ENCODE peak calls at places on chromosomes 13 and 19, in ten cellular contexts. E is GM03348; M is T-helper 17 cell; J is pancreas; Q is omental fat pad; Y is activated CD4-positive, alpha-beta T cell treated with anti-CD3 and anti-CD28 coated beads, Interleukin-2, amount 10 ng/mL, durations not matched to agents 7 days and 5 days; Z is NCI-H1930; F is M059J; W is stimulated activated CD8-positive, alpha-beta memory T cell treated with anti-CD3 and anti-CD28 coated beads, Interleukin-15, amount 100 ng/mL, for 1 hour; C is T-cell. X is an unnamed sample.

GRCh38 chr19:18439025-18439909 is 1.3 kb upstream of the ISYNA1 start:
- DNase-seq in Y (no peak), E (no peak), Q (no peak), Z (no peak), M (no peak), F (peak; percentile 86), J (no peak), W (no peak), C (no peak), X (peak; percentile 84)

GRCh38 chr19:3202346-3202745 is 16.6 kb downstream of the NCLN start:
- DNase-seq in M (no peak), Q (no peak), F (no peak), W (no peak), Z (no peak), Y (no peak), E (no peak), C (no peak), J (no peak), X (no peak)

GRCh38 chr19:46023311-46023779 is 492 bp upstream of the PGLYRP1 start:
- DNase-seq in Z (no peak), Y (no peak), C (no peak), M (no peak), E (no peak), F (no peak), Q (no peak), W (no peak), J (no peak), X (no peak)

GRCh38 chr19:38263696-38264485 is 482 bp upstream of the SPINT2 start:
- DNase-seq in Y (no peak), C (peak; percentile 64), E (peak; percentile 74), Q (no peak), F (peak; percentile 93), Z (no peak), M (peak; percentile 77), W (peak; percentile 48), J (peak; percentile 95), X (peak; percentile 44)

GRCh38 chr13:31598990-31599389 is 140.3 kb upstream of the RXFP2 start:
- DNase-seq in Q (no peak), E (no peak), Y (no peak), W (no peak), J (no peak), F (no peak), M (no peak), Z (no peak), C (no peak), X (no peak)

GRCh38 chr13:39586142-39586541 is 16.9 kb downstream of the LHFPL6 start:
- DNase-seq in M (no peak), F (no peak), Z (no peak), Q (no peak), C (no peak), Y (no peak), E (no peak), J (no peak), W (no peak), X (no peak)

GRCh38 chr19:39341122-39341719 is 1.0 kb upstream of the SAMD4B start:
- DNase-seq in W (no peak), Y (peak; percentile 26), Z (no peak), C (no peak), E (peak; percentile 56), Q (no peak), M (no peak), F (no peak), J (peak; percentile 46), X (no peak)

GRCh38 chr19:44553478-44554171 is 24.1 kb upstream of the CEACAM20 start:
- DNase-seq in E (no peak), Y (no peak), F (peak; percentile 63), M (no peak), J (no peak), Z (no peak), C (no peak), W (no peak), Q (no peak), X (peak; percentile 26)

GRCh38 chr13:44971656-44972595 is 17.3 kb downstream of the NUFIP1 start:
- DNase-seq in Z (no peak), M (no peak), J (no peak), F (no peak), Y (no peak), W (no peak), E (no peak), C (no peak), Q (no peak), X (peak; percentile 62)

GRCh38 chr13:25683056-25683455 is 311.3 kb downstream of the ATP8A2 start:
- DNase-seq in W (no peak), M (no peak), E (no peak), J (no peak), F (no peak), C (no peak), Q (no peak), Y (no peak), Z (no peak), X (no peak)

GRCh38 chr13:67139551-67139950 is 90.6 kb downstream of the PCDH9 start:
- DNase-seq in C (no peak), F (no peak), J (no peak), Q (no peak), W (no peak), Y (no peak), M (no peak), Z (no peak), E (no peak), X (peak; percentile 28)

GRCh38 chr13:65606622-65607021 is 1623.5 kb downstream of the PCDH9 start:
- DNase-seq in M (no peak), F (peak; percentile 0), C (no peak), W (no peak), E (no peak), Z (no peak), Q (no peak), Y (no peak), J (no peak), X (peak; percentile 79)

GRCh38 chr19:343941-344624 is 513 bp downstream of the MIER2 start:
- DNase-seq in F (peak; percentile 23), M (no peak), Y (peak; percentile 30), E (peak; percentile 89), C (no peak), J (no peak), Q (no peak), W (no peak), Z (peak; percentile 46), X (peak; percentile 21)

GRCh38 chr13:27607125-27607524 is 13.2 kb downstream of the LNX2 start:
- DNase-seq in Z (no peak), Q (no peak), E (no peak), C (no peak), Y (no peak), M (no peak), F (peak; percentile 78), W (no peak), J (no peak), X (peak; percentile 94)

GRCh38 chr13:47168086-47168485 is 271.2 kb upstream of the HTR2A start:
- DNase-seq in M (no peak), J (no peak), C (no peak), F (no peak), W (no peak), Y (no peak), Q (no peak), E (no peak), Z (no peak), X (peak; percentile 83)

GRCh38 chr13:98372886-98373285 is 195.8 kb upstream of the RNF113B start:
- DNase-seq in E (no peak), M (no peak), Y (no peak), J (no peak), F (no peak), C (no peak), Z (no peak), W (no peak), Q (no peak), X (peak; percentile 91)

GRCh38 chr13:26037302-26037701 is 14.5 kb downstream of the SHISA2 start:
- DNase-seq in M (no peak), Y (peak; percentile 27), F (no peak), Q (no peak), C (no peak), E (no peak), W (no peak), Z (peak; percentile 69), J (no peak), X (peak; percentile 48)

GRCh38 chr13:94330552-94331071 is 148.9 kb downstream of the DCT start:
- DNase-seq in C (no peak), F (no peak), Y (no peak), Q (no peak), Z (no peak), E (no peak), M (no peak), J (no peak), W (no peak), X (no peak)

GRCh38 chr19:1131718-1132552 is 28.1 kb downstream of the GPX4 start:
- DNase-seq in Y (peak; percentile 91), F (no peak), C (peak; percentile 89), J (peak; percentile 66), Z (no peak), W (peak; percentile 63), E (peak; percentile 92), Q (peak; percentile 85), M (peak; percentile 81), X (peak; percentile 92)

GRCh38 chr19:17448190-17448967 is at the start of gene TMEM221:
- DNase-seq in M (peak; percentile 45), C (peak; percentile 55), F (peak; percentile 45), J (peak; percentile 42), Z (no peak), W (no peak), Q (no peak), E (peak; percentile 83), Y (peak; percentile 47), X (no peak)

GRCh38 chr19:40639638-40639982 is 38.4 kb downstream of the LTBP4 start:
- DNase-seq in C (no peak), W (no peak), Y (no peak), Q (no peak), M (no peak), E (no peak), F (no peak), J (no peak), Z (no peak), X (no peak)

GRCh38 chr13:112803422-112803821 is 113.6 kb downstream of the ATP11A start:
- DNase-seq in Y (no peak), Q (no peak), C (no peak), Z (no peak), J (no peak), E (no peak), W (no peak), M (no peak), F (no peak), X (no peak)

GRCh38 chr13:98488736-98489135 is 88.2 kb downstream of the STK24 start:
- DNase-seq in W (no peak), E (no peak), Q (no peak), J (no peak), M (no peak), Z (no peak), F (no peak), Y (no peak), C (no peak), X (no peak)

GRCh38 chr19:15866646-15867045 is 31.2 kb downstream of the CYP4F2 start:
- DNase-seq in Q (no peak), E (no peak), J (no peak), Y (no peak), F (peak; percentile 24), W (no peak), Z (no peak), C (no peak), M (no peak), X (no peak)

GRCh38 chr19:15863272-15863671 is 34.6 kb downstream of the CYP4F2 start:
- DNase-seq in E (no peak), Q (no peak), M (no peak), Z (no peak), W (no peak), J (no peak), Y (no peak), C (no peak), F (peak; percentile 91), X (no peak)

GRCh38 chr19:16141043-16141442 is 2.4 kb upstream of the HSH2D start:
- DNase-seq in Z (no peak), F (no peak), M (no peak), J (no peak), C (no peak), Y (no peak), W (no peak), Q (no peak), E (no peak), X (no peak)

GRCh38 chr19:812819-813358 is 8.9 kb downstream of the PLPPR3 start:
- DNase-seq in F (no peak), Z (no peak), E (no peak), W (no peak), Y (no peak), J (no peak), Q (no peak), C (no peak), M (no peak), X (no peak)

GRCh38 chr19:16897572-16898056 is 8.8 kb downstream of the F2RL3 start:
- DNase-seq in M (no peak), E (no peak), F (no peak), Y (no peak), J (no peak), Q (no peak), W (no peak), Z (no peak), C (no peak), X (peak; percentile 14)

X was measured in choroid plexus epithelial cell.